ENCODE peak calls at places on chromosomes 7 and 10, in ten cellular contexts. U, Z, N, T, A, Q, L, I, Y and J are unnamed samples.

GRCh38 chr7:128781126-128781525 is 5.5 kb upstream of the OPN1SW start:
- DNase-seq in U (no peak), Z (no peak), N (no peak), T (no peak), A (no peak), Q (no peak), L (no peak), I (no peak), Y (peak; percentile 39), J (no peak)

GRCh38 chr10:12940791-12941190 is 60.7 kb downstream of the CCDC3 start:
- DNase-seq in U (no peak), Z (no peak), N (no peak), T (no peak), A (no peak), Q (no peak), L (no peak), I (no peak), Y (no peak), J (no peak)

GRCh38 chr7:68429376-68430117 is 1168.7 kb upstream of the AUTS2 start:
- DNase-seq in U (no peak), Z (no peak), N (no peak), T (no peak), A (no peak), Q (no peak), L (no peak), I (no peak), Y (no peak), J (peak; percentile 25)

GRCh38 chr7:31476073-31476745 is 37.7 kb upstream of the ITPRID1 start:
- DNase-seq in U (no peak), Z (no peak), N (no peak), T (no peak), A (no peak), Q (no peak), L (no peak), I (no peak), Y (no peak), J (peak; percentile 36)

GRCh38 chr10:70106958-70107791 is 25.4 kb downstream of the AIFM2 start:
- DNase-seq in U (no peak), Z (no peak), N (no peak), T (no peak), A (no peak), Q (no peak), L (peak; percentile 52), I (peak; percentile 2), Y (no peak), J (no peak)

GRCh38 chr10:7984325-7984724 is 70.2 kb upstream of the GATA3 start:
- DNase-seq in U (no peak), Z (no peak), N (no peak), T (no peak), A (no peak), Q (no peak), L (no peak), I (no peak), Y (no peak), J (no peak)

GRCh38 chr10:102647433-102648268 is 3.4 kb downstream of the TRIM8 start:
- DNase-seq in U (no peak), Z (no peak), N (no peak), T (no peak), A (no peak), Q (no peak), L (no peak), I (no peak), Y (no peak), J (no peak)

GRCh38 chr10:115818015-115818414 is 455.0 kb downstream of the GFRA1 start:
- DNase-seq in U (no peak), Z (no peak), N (no peak), T (peak; percentile 29), A (no peak), Q (no peak), L (no peak), I (no peak), Y (peak; percentile 3), J (no peak)

GRCh38 chr10:111871458-111871857 is 312.1 kb downstream of the GPAM start:
- DNase-seq in U (no peak), Z (no peak), N (no peak), T (no peak), A (no peak), Q (no peak), L (no peak), I (no peak), Y (no peak), J (no peak)

GRCh38 chr10:93413252-93413689 is 68.9 kb downstream of the MYOF start:
- DNase-seq in U (peak; percentile 40), Z (no peak), N (peak; percentile 80), T (no peak), A (no peak), Q (no peak), L (peak; percentile 11), I (peak; percentile 27), Y (no peak), J (no peak)

GRCh38 chr7:23691320-23691719 is 11.3 kb downstream of the FAM221A start:
- DNase-seq in U (no peak), Z (no peak), N (no peak), T (no peak), A (no peak), Q (no peak), L (no peak), I (no peak), Y (no peak), J (no peak)

GRCh38 chr10:104037261-104037951 is 48.3 kb downstream of the COL17A1 start:
- DNase-seq in U (no peak), Z (peak; percentile 22), N (no peak), T (no peak), A (no peak), Q (no peak), L (no peak), I (no peak), Y (no peak), J (no peak)

GRCh38 chr10:37124532-37124931 is 866 bp upstream of the ANKRD30A start:
- DNase-seq in U (peak; percentile 11), Z (no peak), N (no peak), T (no peak), A (no peak), Q (no peak), L (no peak), I (no peak), Y (no peak), J (no peak)